ENCODE peak calls at places on chromosomes 12 and 14, in seven cellular contexts. O is A549, M is H9, W is OCI-LY7, I is HepG2, R is mucosa of descending colon, L is right lobe of liver. A is an unnamed sample. For H3K4me1, the result is how much of the 10 kb centered on the place peaks cover.

GRCh38 chr14:99573000-99573330 is 31.0 kb downstream of the CCDC85C start:
- DNase-seq in W (peak), L (no peak), I (no peak), R (no peak), M (no peak), O (no peak), A (no peak)

GRCh38 chr14:97524579-97525319 is 727.6 kb downstream of the VRK1 start:
- DNase-seq in M (no peak), W (no peak), R (no peak), O (no peak), I (no peak), L (no peak), A (no peak)

GRCh38 chr12:104220931-104221330 is 5.4 kb downstream of the TXNRD1 start:
- DNase-seq in W (no peak), I (no peak), R (no peak), O (no peak), M (no peak), L (no peak), A (no peak)

GRCh38 chr12:123250471-123251383 is 17.5 kb downstream of the MTRFR start:
- DNase-seq in M (peak), R (peak), L (peak), W (no peak), I (peak), O (peak), A (no peak)

GRCh38 chr12:83468988-83469908 is 782.5 kb downstream of the TMTC2 start:
- DNase-seq in I (no peak), W (no peak), R (no peak), O (no peak), L (no peak), M (no peak), A (no peak)

GRCh38 chr14:101050901-101051490 is 147.5 kb upstream of the RTL1 start:
- DNase-seq in L (no peak), R (no peak), I (no peak), M (no peak), W (no peak), O (no peak), A (no peak)

GRCh38 chr14:94665121-94665520 is 52.9 kb downstream of the SERPINA3 start:
- DNase-seq in L (no peak), R (no peak), O (peak), M (no peak), W (no peak), I (no peak), A (no peak)

GRCh38 chr14:39177168-39177545 is 2.1 kb downstream of the PNN start:
- DNase-seq in M (no peak), L (no peak), R (no peak), I (no peak), W (no peak), O (no peak), A (no peak)

GRCh38 chr12:105461276-105461975 is 130.9 kb downstream of the C12orf75 start:
- DNase-seq in M (no peak), R (no peak), W (no peak), I (no peak), L (no peak), O (no peak), A (no peak)

GRCh38 chr14:75299064-75299463 is 20.4 kb downstream of the FOS start:
- DNase-seq in R (no peak), L (no peak), I (no peak), W (no peak), O (no peak), M (no peak), A (no peak)

GRCh38 chr12:6016756-6017155 is 71.7 kb upstream of the ANO2 start:
- DNase-seq in W (no peak), I (no peak), M (no peak), L (no peak), R (no peak), O (no peak), A (no peak)

GRCh38 chr12:98669751-98670150 is 24.7 kb downstream of the APAF1 start:
- DNase-seq in L (no peak), O (no peak), I (no peak), R (no peak), W (no peak), M (no peak), A (no peak)

GRCh38 chr12:69173358-69173757 is 66.0 kb upstream of the CPSF6 start:
- DNase-seq in I (no peak), M (no peak), O (no peak), W (no peak), R (no peak), L (no peak), A (no peak)

GRCh38 chr12:56449622-56449984 is 377 bp upstream of the TIMELESS start:
- DNase-seq in I (no peak), M (no peak), W (no peak), R (no peak), O (no peak), L (no peak), A (no peak)

GRCh38 chr14:75495399-75495798 is 26.9 kb upstream of the BATF start:
- DNase-seq in I (no peak), O (no peak), W (no peak), L (no peak), R (no peak), M (no peak), A (no peak)

GRCh38 chr12:131603106-131604033 is 107.5 kb upstream of the SFSWAP start:
- DNase-seq in R (no peak), I (no peak), M (no peak), L (no peak), W (peak), O (no peak), A (no peak)

GRCh38 chr14:77036484-77037337 is 8.2 kb upstream of the IRF2BPL start:
- DNase-seq in R (no peak), M (no peak), O (no peak), W (peak), I (no peak), L (no peak), A (no peak)

GRCh38 chr12:52189376-52190174 is 2.2 kb downstream of the KRT80 start:
- DNase-seq in M (no peak), W (no peak), O (no peak), R (no peak), L (no peak), I (no peak), A (no peak)

GRCh38 chr14:23380197-23381016 is 3.6 kb downstream of the CMTM5 start:
- DNase-seq in O (no peak), M (no peak), I (no peak), R (no peak), W (no peak), L (no peak), A (no peak)

GRCh38 chr12:90268574-90268973 is 559.9 kb upstream of the ATP2B1 start:
- DNase-seq in O (no peak), W (no peak), M (no peak), L (no peak), I (no peak), R (no peak), A (no peak)

GRCh38 chr14:91873476-91874265 is 6.3 kb upstream of the TC2N start:
- DNase-seq in O (no peak), R (peak), M (no peak), I (no peak), L (no peak), W (peak), A (no peak)

GRCh38 chr12:52403561-52403960 is 2.6 kb downstream of the KRT82 start:
- DNase-seq in M (no peak), W (no peak), L (no peak), R (no peak), O (no peak), I (no peak), A (no peak)

GRCh38 chr14:101065246-101065645 is 161.7 kb upstream of the RTL1 start:
- DNase-seq in W (no peak), O (no peak), I (no peak), M (no peak), R (no peak), L (no peak), A (no peak)

GRCh38 chr12:108442077-108442476 is 73.0 kb upstream of the FICD start:
- DNase-seq in O (no peak), I (no peak), M (peak), L (no peak), R (no peak), W (no peak), A (peak)

GRCh38 chr14:65483647-65484046 is 71.1 kb downstream of the FUT8 start:
- DNase-seq in W (no peak), R (no peak), L (no peak), O (no peak), M (no peak), I (no peak), A (no peak)

GRCh38 chr14:52840916-52841315 is 49.5 kb upstream of the GNPNAT1 start:
- DNase-seq in L (peak), O (peak), M (no peak), W (no peak), R (no peak), I (no peak), A (no peak)

GRCh38 chr14:60679566-60680258 is 30.4 kb upstream of the SIX1 start:
- DNase-seq in I (no peak), L (no peak), M (no peak), W (no peak), R (no peak), O (no peak), A (peak)

GRCh38 chr12:73221398-73221797 is 949.2 kb downstream of the TRHDE start:
- DNase-seq in R (no peak), I (no peak), L (no peak), O (no peak), W (no peak), M (no peak), A (no peak)

GRCh38 chr12:81450920-81451739 is 308.0 kb downstream of the PPFIA2 start:
- DNase-seq in W (peak), O (peak), R (peak), L (no peak), M (peak), I (peak), A (peak)

GRCh38 chr14:35814371-35815005 is 5.4 kb upstream of the RALGAPA1 start:
- DNase-seq in W (peak), R (peak), M (peak), L (peak), O (peak), I (peak), A (peak)

GRCh38 chr12:124321040-124321481 is 26.2 kb downstream of the RFLNA start:
- DNase-seq in I (peak), O (peak), M (peak), W (peak), L (peak), R (peak), A (peak)

GRCh38 chr14:103293465-103293864 is 40.6 kb upstream of the EIF5 start:
- DNase-seq in L (no peak), O (no peak), I (no peak), R (no peak), W (no peak), M (no peak), A (no peak)

GRCh38 chr12:98453492-98453891 is 61.9 kb upstream of the TMPO start:
- DNase-seq in L (no peak), M (no peak), I (no peak), R (no peak), O (no peak), W (no peak), A (no peak)

GRCh38 chr14:50775357-50775756 is 55.6 kb downstream of the NIN start:
- DNase-seq in R (no peak), W (no peak), L (no peak), M (no peak), O (no peak), I (no peak), A (no peak)

GRCh38 chr12:6788972-6789905 is at the start of gene CD4:
- DNase-seq in L (peak), O (no peak), W (no peak), M (peak), I (no peak), R (peak), A (no peak)

GRCh38 chr14:92464156-92464555 is 49.4 kb upstream of the RIN3 start:
- DNase-seq in I (no peak), M (no peak), W (no peak), O (no peak), L (no peak), R (no peak), A (no peak)

GRCh38 chr12:116157845-116158267 is 119.6 kb downstream of the MED13L start:
- DNase-seq in W (no peak), L (no peak), M (no peak), O (no peak), I (no peak), R (no peak), A (peak)
- H3K4me1 ChIP-seq in W (under half), L (under half), M (under half), O (half or more), I (half or more), R (under half), A (half or more)

DNA sequence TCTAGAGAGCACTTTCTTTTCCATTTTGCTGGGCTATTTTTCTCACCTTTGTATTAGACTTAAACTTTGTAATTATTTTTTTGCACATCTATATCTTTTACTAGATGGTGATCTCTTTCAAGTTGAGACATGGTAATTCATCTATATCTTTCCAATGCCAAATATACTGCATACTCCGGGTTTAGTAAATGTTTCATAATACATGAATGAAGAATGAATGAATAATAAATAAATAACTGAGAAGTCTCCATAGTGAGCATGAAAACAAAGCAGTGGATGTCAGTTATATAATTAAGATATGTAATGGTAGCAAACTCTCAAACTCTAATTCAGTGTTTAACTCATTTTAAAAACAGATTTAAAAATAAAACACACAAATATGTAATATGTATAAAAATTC is 342.5 kb upstream of the KITLG start:
- DNase-seq in M (no peak), W (no peak), I (no peak), O (no peak), R (no peak), L (no peak), A (no peak)
- H3K4me1 ChIP-seq in M (under half), W (under half), I (under half), O (under half), R (under half), L (under half), A (half or more)

DNA sequence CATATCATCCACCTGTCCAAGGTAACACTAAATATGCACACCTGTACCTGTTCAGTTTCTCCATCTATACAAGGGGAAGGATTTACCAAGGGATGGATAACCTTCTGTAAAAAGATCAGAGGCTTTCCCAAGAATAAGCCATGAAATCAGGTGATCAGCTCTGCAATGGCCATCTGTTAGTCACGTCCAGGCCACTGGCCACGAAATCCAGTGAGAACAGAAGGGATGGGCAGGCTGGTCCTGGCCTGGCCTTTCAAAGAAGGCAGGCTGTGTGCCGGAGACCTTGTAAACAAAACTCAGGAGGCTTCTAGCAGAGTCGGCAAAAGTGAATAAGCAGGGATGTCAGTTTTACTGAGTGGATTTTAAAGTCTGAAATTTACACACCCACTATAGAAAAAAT is 68.5 kb downstream of the RNF34 start:
- DNase-seq in I (no peak), W (no peak), L (no peak), R (no peak), M (no peak), O (no peak), A (peak)
- H3K4me1 ChIP-seq in I (half or more), W (under half), L (under half), R (under half), M (under half), O (under half), A (under half)

DNA sequence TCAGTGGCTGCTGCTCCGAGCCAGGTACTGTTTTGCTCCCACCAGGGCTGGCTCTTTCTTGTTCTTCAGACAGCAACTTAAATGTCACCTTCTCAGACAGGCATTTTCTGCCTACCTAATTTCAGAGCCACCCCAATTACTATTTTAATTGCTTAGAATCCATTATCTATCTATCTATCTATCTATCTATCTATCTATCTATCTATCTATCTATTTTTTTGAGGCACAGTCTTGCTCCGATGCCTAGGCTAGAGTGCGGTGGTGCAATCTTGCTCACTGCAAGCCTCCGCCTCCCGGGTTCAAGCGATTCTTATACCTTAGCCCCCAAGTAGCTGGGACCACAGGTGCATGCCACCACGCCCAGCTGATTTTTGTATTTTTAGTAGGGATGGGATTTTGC is 58.5 kb downstream of the SPPL3 start:
- DNase-seq in M (no peak), R (no peak), W (no peak), I (no peak), L (no peak), O (no peak), A (no peak)
- H3K4me1 ChIP-seq in M (under half), R (under half), W (under half), I (under half), L (under half), O (under half), A (under half)

GRCh38 chr12:47900101-47900479 is 4.7 kb downstream of the VDR start:
- DNase-seq in R (peak), M (no peak), W (no peak), O (no peak), I (no peak), L (no peak), A (no peak)

GRCh38 chr12:47901285-47902093 is 3.3 kb downstream of the VDR start:
- DNase-seq in O (no peak), I (no peak), R (peak), W (no peak), L (no peak), M (no peak), A (no peak)

GRCh38 chr12:47900480-47901129 is 4.2 kb downstream of the VDR start:
- DNase-seq in W (peak), I (peak), O (peak), L (peak), M (peak), R (peak), A (no peak)

GRCh38 chr12:47902131-47902639 is 2.6 kb downstream of the VDR start:
- DNase-seq in M (no peak), L (no peak), R (no peak), W (no peak), I (no peak), O (no peak), A (no peak)

DNA sequence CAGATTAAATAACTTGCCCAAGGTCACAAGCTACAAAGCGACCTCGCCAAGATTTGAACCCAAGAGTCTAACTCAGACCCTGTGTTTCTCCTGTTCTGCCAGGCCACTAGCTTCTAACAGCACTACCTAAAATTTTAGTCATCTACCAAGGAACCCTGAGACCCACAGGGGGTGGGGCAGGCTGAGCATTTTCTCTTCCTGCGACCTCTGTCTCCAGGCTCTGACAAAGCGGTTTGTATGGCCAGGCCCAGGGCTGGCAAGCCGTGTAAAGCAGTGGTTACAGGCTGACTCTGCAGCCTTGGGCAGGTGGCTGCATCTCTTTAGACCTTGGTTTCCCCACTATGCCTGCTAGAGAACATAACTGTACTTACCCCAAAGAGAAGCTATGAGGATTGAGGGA is 5.3 kb downstream of the VDR start:
- DNase-seq in O (no peak), I (no peak), R (no peak), M (no peak), W (no peak), L (no peak), A (no peak)
- H3K4me1 ChIP-seq in O (under half), I (under half), R (half or more), M (under half), W (under half), L (under half), A (under half)

GRCh38 chr12:1078002-1078401 is 87.0 kb downstream of the ERC1 start:
- DNase-seq in R (no peak), W (no peak), M (no peak), I (no peak), L (no peak), O (no peak), A (no peak)
- H3K4me1 ChIP-seq in R (under half), W (under half), M (under half), I (under half), L (under half), O (under half), A (under half)

A was measured in neural progenitor cell.